ENCODE peak calls at places on chromosome 14, in seven cellular contexts. One of them, this sample, is unnamed.

GRCh38 chr14:52730708-52731111 is 744 bp downstream of the STYX start:
- DNase-seq in foreskin fibroblast: no peak
- DNase-seq in AG09319: no peak
- DNase-seq in lower lobe of right lung: no peak
- DNase-seq in heart left ventricle: no peak
- DNase-seq in mucosa of descending colon: no peak
- DNase-seq in psoas muscle: no peak
- DNase-seq in this sample: no peak

GRCh38 chr14:95784137-95784536 is 70.2 kb upstream of the TCL1A start:
- DNase-seq in foreskin fibroblast: peak
- DNase-seq in AG09319: no peak
- DNase-seq in lower lobe of right lung: no peak
- DNase-seq in heart left ventricle: no peak
- DNase-seq in mucosa of descending colon: no peak
- DNase-seq in psoas muscle: no peak
- DNase-seq in this sample: no peak

GRCh38 chr14:52950410-52950897 is 396 bp downstream of the FERMT2 start:
- DNase-seq in foreskin fibroblast: peak
- DNase-seq in AG09319: no peak
- DNase-seq in lower lobe of right lung: peak
- DNase-seq in heart left ventricle: peak
- DNase-seq in mucosa of descending colon: peak
- DNase-seq in psoas muscle: peak
- DNase-seq in this sample: peak

GRCh38 chr14:66216763-66217162 is 269.4 kb upstream of the CCDC196 start:
- DNase-seq in foreskin fibroblast: no peak
- DNase-seq in AG09319: no peak
- DNase-seq in lower lobe of right lung: no peak
- DNase-seq in heart left ventricle: no peak
- DNase-seq in mucosa of descending colon: no peak
- DNase-seq in psoas muscle: no peak
- DNase-seq in this sample: no peak

GRCh38 chr14:76773188-76773885 is 12.1 kb downstream of the VASH1 start:
- DNase-seq in foreskin fibroblast: peak
- DNase-seq in AG09319: peak
- DNase-seq in lower lobe of right lung: peak
- DNase-seq in heart left ventricle: peak
- DNase-seq in mucosa of descending colon: no peak
- DNase-seq in psoas muscle: peak
- DNase-seq in this sample: no peak

GRCh38 chr14:22650046-22650739 is 6.0 kb upstream of the OR6J1 start:
- DNase-seq in foreskin fibroblast: no peak
- DNase-seq in AG09319: no peak
- DNase-seq in lower lobe of right lung: no peak
- DNase-seq in heart left ventricle: no peak
- DNase-seq in mucosa of descending colon: no peak
- DNase-seq in psoas muscle: no peak
- DNase-seq in this sample: no peak

GRCh38 chr14:60931206-60931605 is 49.7 kb downstream of the TRMT5 start:
- DNase-seq in foreskin fibroblast: peak
- DNase-seq in AG09319: no peak
- DNase-seq in lower lobe of right lung: no peak
- DNase-seq in heart left ventricle: no peak
- DNase-seq in mucosa of descending colon: no peak
- DNase-seq in psoas muscle: peak
- DNase-seq in this sample: no peak

GRCh38 chr14:75612157-75612556 is 33.7 kb downstream of the FLVCR2 start:
- DNase-seq in foreskin fibroblast: peak
- DNase-seq in AG09319: no peak
- DNase-seq in lower lobe of right lung: no peak
- DNase-seq in heart left ventricle: no peak
- DNase-seq in mucosa of descending colon: no peak
- DNase-seq in psoas muscle: no peak
- DNase-seq in this sample: no peak

GRCh38 chr14:103535891-103536565 is 7.0 kb downstream of the TRMT61A start:
- DNase-seq in foreskin fibroblast: no peak
- DNase-seq in AG09319: no peak
- DNase-seq in lower lobe of right lung: no peak
- DNase-seq in heart left ventricle: no peak
- DNase-seq in mucosa of descending colon: peak
- DNase-seq in psoas muscle: peak
- DNase-seq in this sample: no peak

GRCh38 chr14:63438065-63438757 is 105.0 kb downstream of the PPP2R5E start:
- DNase-seq in foreskin fibroblast: peak
- DNase-seq in AG09319: peak
- DNase-seq in lower lobe of right lung: no peak
- DNase-seq in heart left ventricle: peak
- DNase-seq in mucosa of descending colon: no peak
- DNase-seq in psoas muscle: peak
- DNase-seq in this sample: no peak

GRCh38 chr14:60327447-60328331 is 78.7 kb downstream of the PPM1A start:
- DNase-seq in foreskin fibroblast: peak
- DNase-seq in AG09319: no peak
- DNase-seq in lower lobe of right lung: peak
- DNase-seq in heart left ventricle: peak
- DNase-seq in mucosa of descending colon: peak
- DNase-seq in psoas muscle: peak
- DNase-seq in this sample: peak

GRCh38 chr14:65927871-65928270 is 515.3 kb downstream of the FUT8 start:
- DNase-seq in foreskin fibroblast: no peak
- DNase-seq in AG09319: no peak
- DNase-seq in lower lobe of right lung: no peak
- DNase-seq in heart left ventricle: no peak
- DNase-seq in mucosa of descending colon: peak
- DNase-seq in psoas muscle: no peak
- DNase-seq in this sample: no peak

GRCh38 chr14:76977793-76978730 is 50.4 kb downstream of the IRF2BPL start:
- DNase-seq in foreskin fibroblast: peak
- DNase-seq in AG09319: no peak
- DNase-seq in lower lobe of right lung: peak
- DNase-seq in heart left ventricle: peak
- DNase-seq in mucosa of descending colon: no peak
- DNase-seq in psoas muscle: peak
- DNase-seq in this sample: no peak

GRCh38 chr14:96083667-96084320 is 44.6 kb downstream of the C14orf132 start:
- DNase-seq in foreskin fibroblast: no peak
- DNase-seq in AG09319: no peak
- DNase-seq in lower lobe of right lung: peak
- DNase-seq in heart left ventricle: no peak
- DNase-seq in mucosa of descending colon: no peak
- DNase-seq in psoas muscle: no peak
- DNase-seq in this sample: no peak

GRCh38 chr14:98144964-98145363 is 1127.0 kb downstream of the BCL11B start:
- DNase-seq in foreskin fibroblast: peak
- DNase-seq in AG09319: no peak
- DNase-seq in lower lobe of right lung: no peak
- DNase-seq in heart left ventricle: no peak
- DNase-seq in mucosa of descending colon: no peak
- DNase-seq in psoas muscle: no peak
- DNase-seq in this sample: no peak

GRCh38 chr14:103158688-103159087 is 35.4 kb downstream of the TNFAIP2 start:
- DNase-seq in foreskin fibroblast: no peak
- DNase-seq in AG09319: no peak
- DNase-seq in lower lobe of right lung: no peak
- DNase-seq in heart left ventricle: no peak
- DNase-seq in mucosa of descending colon: no peak
- DNase-seq in psoas muscle: no peak
- DNase-seq in this sample: no peak

DNA sequence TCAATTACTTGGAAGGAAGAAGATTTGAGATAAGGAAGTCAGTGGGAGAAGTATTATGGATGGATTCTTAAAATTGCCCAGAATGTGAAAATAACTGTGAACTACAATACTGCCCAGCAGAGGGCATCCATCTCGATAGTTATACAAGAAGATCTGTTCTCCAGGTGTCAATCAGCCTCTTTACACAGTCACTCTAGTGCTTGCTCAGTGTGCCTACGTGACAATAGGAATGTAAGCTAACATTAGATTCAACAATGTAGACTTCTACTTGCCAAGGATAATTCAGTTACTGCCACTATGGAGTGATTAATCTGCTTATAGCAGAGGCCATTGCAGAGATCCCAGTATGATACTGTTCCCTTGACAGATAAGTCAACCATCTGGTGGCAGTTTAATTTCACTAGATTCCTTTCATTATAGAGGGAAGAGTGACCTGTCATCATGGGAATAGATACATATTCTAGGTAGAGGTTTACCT is 10.6 kb upstream of the MAP4K5 start:
- DNase-seq in foreskin fibroblast: peak
- DNase-seq in AG09319: no peak
- DNase-seq in lower lobe of right lung: no peak
- DNase-seq in heart left ventricle: no peak
- DNase-seq in mucosa of descending colon: no peak
- DNase-seq in psoas muscle: no peak
- DNase-seq in this sample: no peak
- TF ChIP-seq CTCF in foreskin fibroblast: peak
- TF ChIP-seq CTCF in AG09319: peak
- TF ChIP-seq CTCF in lower lobe of right lung: peak
- TF ChIP-seq CTCF in heart left ventricle: peak
- TF ChIP-seq CTCF in mucosa of descending colon: no peak
- TF ChIP-seq CTCF in psoas muscle: peak
- TF ChIP-seq CTCF in this sample: peak

DNA sequence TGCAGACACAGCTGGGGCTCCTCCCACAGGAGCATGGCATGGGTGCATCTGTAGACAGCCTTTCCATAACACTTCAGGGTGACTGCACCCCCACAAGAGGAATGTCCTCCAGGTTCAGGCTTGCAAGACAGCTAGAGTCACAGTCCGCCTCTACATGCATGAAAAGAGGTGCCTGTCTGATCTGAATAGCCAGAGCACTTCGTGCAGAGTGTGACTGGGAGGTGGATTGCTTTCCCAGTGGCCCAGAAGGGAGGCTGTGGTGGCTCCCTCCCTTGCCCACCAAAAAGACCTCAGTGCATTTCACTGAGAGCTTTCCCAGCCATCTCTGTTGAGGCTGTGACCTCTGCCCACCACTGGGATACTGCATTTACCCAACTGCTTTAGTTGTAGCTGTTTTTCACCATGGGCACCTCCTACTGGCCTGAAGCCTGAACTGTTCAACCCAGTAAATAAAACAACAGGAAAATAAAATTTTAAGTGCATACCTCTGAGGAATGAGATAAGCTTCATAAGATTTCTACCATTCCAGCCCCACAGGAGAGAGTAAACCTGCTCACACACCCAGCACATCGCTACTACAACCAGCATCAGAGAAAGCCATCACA is 14.1 kb downstream of the CEP128 start:
- DNase-seq in foreskin fibroblast: no peak
- DNase-seq in AG09319: no peak
- DNase-seq in lower lobe of right lung: no peak
- DNase-seq in heart left ventricle: no peak
- DNase-seq in mucosa of descending colon: no peak
- DNase-seq in psoas muscle: no peak
- DNase-seq in this sample: no peak
- TF ChIP-seq CTCF in foreskin fibroblast: no peak
- TF ChIP-seq CTCF in AG09319: no peak
- TF ChIP-seq CTCF in lower lobe of right lung: no peak
- TF ChIP-seq CTCF in heart left ventricle: no peak
- TF ChIP-seq CTCF in mucosa of descending colon: no peak
- TF ChIP-seq CTCF in psoas muscle: no peak
- TF ChIP-seq CTCF in this sample: peak

GRCh38 chr14:93657875-93658274 is 130.4 kb downstream of the PRIMA1 start:
- DNase-seq in foreskin fibroblast: no peak
- DNase-seq in AG09319: no peak
- DNase-seq in lower lobe of right lung: no peak
- DNase-seq in heart left ventricle: no peak
- DNase-seq in mucosa of descending colon: no peak
- DNase-seq in psoas muscle: no peak
- DNase-seq in this sample: no peak

GRCh38 chr14:93654599-93654998 is 133.7 kb downstream of the PRIMA1 start:
- DNase-seq in foreskin fibroblast: no peak
- DNase-seq in AG09319: no peak
- DNase-seq in lower lobe of right lung: no peak
- DNase-seq in heart left ventricle: no peak
- DNase-seq in mucosa of descending colon: no peak
- DNase-seq in psoas muscle: no peak
- DNase-seq in this sample: no peak

DNA sequence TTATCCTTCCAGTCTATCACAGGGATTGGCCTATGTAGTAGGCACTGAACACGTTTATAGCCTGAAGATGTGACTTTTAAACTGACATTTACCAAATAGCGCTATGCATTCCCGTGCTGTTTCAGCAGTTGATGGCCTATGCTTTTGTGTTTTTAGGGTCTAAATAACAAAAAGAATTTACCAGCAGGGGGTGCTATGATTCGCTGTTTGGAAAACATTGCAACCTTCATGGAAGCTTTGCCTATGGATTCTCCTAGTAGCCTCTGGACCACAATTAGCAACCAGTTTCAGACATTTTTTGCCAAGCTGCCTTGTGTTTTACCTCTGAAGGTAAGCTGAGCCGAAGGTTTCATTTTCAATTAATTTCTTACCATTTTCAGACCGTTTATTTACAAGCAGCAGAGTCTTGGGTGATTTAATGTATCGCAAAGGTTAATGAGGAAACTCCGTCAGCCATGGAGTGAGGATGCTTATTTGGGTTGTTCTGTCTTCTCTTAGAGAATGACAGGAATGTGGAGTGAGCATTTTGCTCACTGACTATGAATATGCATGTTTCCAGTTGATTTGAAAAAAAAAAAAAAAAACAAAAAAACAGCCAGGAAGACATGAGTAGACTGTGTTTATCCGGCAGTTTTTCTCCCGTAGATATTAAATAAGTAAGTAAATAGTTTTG is 133.1 kb downstream of the PRIMA1 start:
- DNase-seq in foreskin fibroblast: peak
- DNase-seq in AG09319: peak
- DNase-seq in lower lobe of right lung: no peak
- DNase-seq in heart left ventricle: no peak
- DNase-seq in mucosa of descending colon: no peak
- DNase-seq in psoas muscle: no peak
- DNase-seq in this sample: no peak
- TF ChIP-seq CTCF in foreskin fibroblast: peak
- TF ChIP-seq CTCF in AG09319: peak
- TF ChIP-seq CTCF in lower lobe of right lung: peak
- TF ChIP-seq CTCF in heart left ventricle: peak
- TF ChIP-seq CTCF in mucosa of descending colon: no peak
- TF ChIP-seq CTCF in psoas muscle: peak
- TF ChIP-seq CTCF in this sample: peak

GRCh38 chr14:105094193-105094907 is 29.1 kb upstream of the GPR132 start:
- DNase-seq in foreskin fibroblast: no peak
- DNase-seq in AG09319: no peak
- DNase-seq in lower lobe of right lung: peak
- DNase-seq in heart left ventricle: peak
- DNase-seq in mucosa of descending colon: peak
- DNase-seq in psoas muscle: no peak
- DNase-seq in this sample: no peak
- TF ChIP-seq CTCF in foreskin fibroblast: no peak
- TF ChIP-seq CTCF in AG09319: no peak
- TF ChIP-seq CTCF in lower lobe of right lung: no peak
- TF ChIP-seq CTCF in heart left ventricle: no peak
- TF ChIP-seq CTCF in mucosa of descending colon: no peak
- TF ChIP-seq CTCF in psoas muscle: no peak
- TF ChIP-seq CTCF in this sample: no peak

GRCh38 chr14:68262567-68262966 is 443.0 kb downstream of the RAD51B start:
- DNase-seq in foreskin fibroblast: no peak
- DNase-seq in AG09319: no peak
- DNase-seq in lower lobe of right lung: no peak
- DNase-seq in heart left ventricle: no peak
- DNase-seq in mucosa of descending colon: no peak
- DNase-seq in psoas muscle: no peak
- DNase-seq in this sample: no peak
- TF ChIP-seq CTCF in foreskin fibroblast: no peak
- TF ChIP-seq CTCF in AG09319: no peak
- TF ChIP-seq CTCF in lower lobe of right lung: no peak
- TF ChIP-seq CTCF in heart left ventricle: no peak
- TF ChIP-seq CTCF in mucosa of descending colon: no peak
- TF ChIP-seq CTCF in psoas muscle: no peak
- TF ChIP-seq CTCF in this sample: no peak